ENCODE peak calls at places on chromosomes 13 and 19, in seven cellular contexts. E is NB4, X is psoas muscle, N is HCT116, J is choroid plexus epithelial cell, G is fibroblast of lung, R is IMR-90. H is an unnamed sample.

GRCh38 chr19:1026189-1027019 is at the start of gene CNN2:
- DNase-seq in E (peak), X (peak), N (no peak), J (peak), G (peak), R (peak), H (peak)

GRCh38 chr19:2014731-2015610 is 543 bp downstream of the BTBD2 start:
- DNase-seq in E (peak), X (no peak), N (no peak), J (no peak), G (no peak), R (no peak), H (no peak)

GRCh38 chr13:48412881-48413351 is at the start of gene LPAR6:
- DNase-seq in E (peak), X (peak), N (no peak), J (peak), G (peak), R (peak), H (peak)

GRCh38 chr19:45901432-45901903 is 945 bp downstream of the MYPOP start:
- DNase-seq in E (peak), X (no peak), N (no peak), J (peak), G (peak), R (peak), H (peak)

GRCh38 chr13:108728370-108728769 is 99.0 kb downstream of the MYO16 start:
- DNase-seq in E (peak), X (no peak), N (peak), J (no peak), G (no peak), R (no peak), H (no peak)

GRCh38 chr19:49999371-50000010 is 25.7 kb downstream of the VRK3 start:
- DNase-seq in E (no peak), X (no peak), N (no peak), J (no peak), G (peak), R (no peak), H (no peak)

GRCh38 chr13:97975280-97975850 is 21.9 kb downstream of the IPO5 start:
- DNase-seq in E (no peak), X (no peak), N (no peak), J (peak), G (no peak), R (no peak), H (no peak)

GRCh38 chr13:33682020-33682564 is 135.9 kb upstream of the RFC3 start:
- DNase-seq in E (no peak), X (no peak), N (no peak), J (no peak), G (no peak), R (no peak), H (no peak)

GRCh38 chr19:35296644-35297514 is 4.9 kb downstream of the MAG start:
- DNase-seq in E (no peak), X (no peak), N (no peak), J (no peak), G (no peak), R (no peak), H (no peak)

GRCh38 chr13:111031531-111031961 is 83.6 kb upstream of the ARHGEF7 start:
- DNase-seq in E (no peak), X (peak), N (no peak), J (peak), G (peak), R (peak), H (peak)

DNA sequence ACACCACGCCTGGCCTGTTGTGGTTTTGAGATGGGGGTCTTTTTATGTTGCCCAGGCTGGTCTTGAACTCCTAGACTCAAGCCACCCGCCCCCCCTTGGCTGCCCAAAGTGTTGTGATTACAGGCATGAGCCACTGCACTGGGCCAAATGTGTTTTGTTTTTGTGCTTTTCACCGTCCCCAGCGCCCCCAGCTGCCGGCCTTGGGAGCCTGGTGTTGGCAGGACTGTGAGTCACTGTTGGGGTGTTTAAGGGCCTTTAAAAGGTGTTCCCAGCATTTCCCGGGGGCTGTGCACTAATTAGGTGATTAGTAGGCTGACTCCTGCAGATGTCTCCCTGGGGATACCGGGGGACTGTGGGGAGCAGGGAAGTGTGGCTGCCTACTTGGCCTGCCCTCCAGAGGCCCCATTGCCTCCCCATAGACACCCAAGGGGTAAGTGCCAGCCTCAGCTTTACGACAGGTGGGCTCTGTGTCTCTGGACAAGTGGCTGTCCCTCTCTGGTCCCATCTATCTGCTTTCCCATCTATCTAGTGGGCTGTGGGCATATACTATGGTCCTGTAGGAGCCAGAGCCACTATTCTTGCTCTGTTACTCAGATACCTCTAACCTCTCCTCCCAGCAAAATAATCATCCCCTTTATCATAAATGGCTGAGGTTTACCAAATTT is 11.8 kb upstream of the TLE5 start:
- DNase-seq in E (no peak), X (no peak), N (no peak), J (peak), G (no peak), R (no peak), H (peak)
- TF ChIP-seq CTCF in E (no peak), X (no peak), N (peak), J (peak), G (peak), R (peak), H (peak)

DNA sequence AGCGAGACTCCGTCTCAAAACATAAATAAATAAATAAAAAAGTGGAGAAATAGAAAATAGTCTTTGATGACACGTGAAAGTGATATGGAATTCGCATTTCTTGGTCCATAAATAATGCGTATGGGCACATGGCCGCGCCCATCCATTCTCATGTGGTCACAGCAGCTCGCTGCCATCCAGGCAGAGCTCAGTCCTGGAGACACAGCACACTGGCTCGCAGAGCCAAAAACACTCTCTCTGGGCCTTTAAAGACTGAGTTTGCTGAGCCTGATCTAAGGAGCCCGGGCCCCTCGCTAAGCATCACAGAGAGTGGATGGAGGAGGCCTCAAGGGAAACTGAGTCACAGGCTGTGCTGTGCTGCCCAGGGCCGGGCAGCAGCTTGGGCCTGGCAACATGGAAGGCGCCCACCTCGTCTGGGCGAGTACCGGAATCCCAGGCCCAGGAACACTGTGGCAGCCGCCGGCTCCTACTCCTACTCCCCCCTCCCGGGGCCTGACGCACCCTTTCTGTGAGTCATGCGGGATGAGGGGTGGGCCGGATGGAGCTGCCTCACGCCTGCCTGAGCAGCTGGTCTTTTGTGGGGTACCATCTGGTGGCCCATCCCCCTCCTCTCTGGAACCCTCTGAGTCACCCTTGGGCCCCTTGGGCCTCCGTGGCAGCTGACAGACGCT is 28.9 kb upstream of the CACTIN start:
- DNase-seq in E (peak), X (no peak), N (no peak), J (peak), G (peak), R (peak), H (peak)
- H3K4me3 ChIP-seq in E (no peak), X (no peak), N (no peak), J (no peak), G (no peak), R (no peak), H (no peak)

DNA sequence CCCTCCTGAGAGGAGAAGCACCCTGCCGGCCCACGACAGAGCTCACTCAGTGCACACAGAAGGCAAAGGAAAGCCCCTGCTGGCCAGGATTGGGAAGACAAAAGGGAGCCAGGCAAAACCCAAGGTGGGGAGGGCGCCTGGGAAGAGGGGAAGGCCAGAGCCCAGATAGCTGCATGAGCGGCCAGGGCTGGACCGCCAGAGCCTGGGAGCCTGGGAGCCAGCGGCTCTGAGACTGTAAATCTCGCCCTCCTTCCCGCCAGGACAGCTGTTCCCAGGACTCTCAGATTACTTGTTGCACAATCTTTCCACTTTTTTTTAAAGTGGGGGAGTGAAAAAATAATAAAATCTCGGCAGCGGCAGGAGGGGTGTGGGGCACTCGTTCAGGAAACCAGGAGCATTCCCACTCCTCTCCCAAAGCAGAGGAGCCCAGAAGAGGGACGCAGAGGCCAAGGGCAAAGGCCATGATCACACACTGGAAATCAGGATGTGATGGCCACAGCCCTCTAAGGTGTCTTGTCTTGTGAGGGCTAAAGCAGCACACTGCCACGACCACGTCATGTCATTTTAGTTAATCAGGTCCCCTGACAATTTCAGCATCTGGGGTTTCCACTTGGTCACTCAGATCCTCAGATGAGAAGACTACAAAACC is 19.6 kb upstream of the EPHX3 start:
- DNase-seq in E (no peak), X (peak), N (no peak), J (peak), G (peak), R (peak), H (peak)
- TF ChIP-seq CTCF in E (no peak), X (peak), N (peak), J (peak), G (peak), R (peak), H (peak)

DNA sequence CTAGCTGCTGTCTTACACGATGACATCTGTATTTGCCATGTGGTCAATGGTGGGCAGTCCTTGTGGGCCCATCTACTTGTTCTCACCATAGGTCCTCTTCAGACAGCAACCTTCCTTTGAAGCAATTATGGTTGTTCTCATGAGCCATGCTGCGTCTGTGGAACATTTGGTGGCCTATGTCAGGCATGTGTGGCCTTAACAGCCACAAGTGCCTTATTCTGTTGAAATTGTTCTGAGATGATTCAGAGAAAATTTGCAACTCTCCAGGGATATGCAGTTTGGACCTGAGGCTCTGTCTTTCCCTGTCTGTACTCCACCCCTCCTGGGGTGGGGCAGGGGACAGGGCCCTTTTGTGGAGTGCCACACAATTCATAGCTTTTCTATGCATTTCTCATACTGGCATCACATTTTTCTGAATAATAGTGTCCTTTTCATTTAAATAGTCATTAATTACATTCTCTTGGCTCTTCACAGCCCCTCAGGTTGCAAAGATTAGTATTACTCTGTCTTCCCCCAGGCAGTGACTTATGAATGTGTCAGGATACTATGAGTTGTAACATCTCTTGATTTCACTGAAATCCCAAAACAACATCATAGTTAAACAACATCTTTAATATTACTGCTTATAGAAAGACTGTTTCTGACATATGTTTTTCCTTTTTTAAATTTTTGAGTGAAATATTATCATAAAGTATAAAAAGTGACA is 102.1 kb downstream of the ITGBL1 start:
- DNase-seq in E (no peak), X (no peak), N (no peak), J (no peak), G (no peak), R (no peak), H (peak)
- H3K4me3 ChIP-seq in E (no peak), X (no peak), N (no peak), J (no peak), G (no peak), R (no peak), H (no peak)

GRCh38 chr13:95256086-95256485 is 45.2 kb downstream of the ABCC4 start:
- DNase-seq in E (no peak), X (no peak), N (peak), J (peak), G (peak), R (peak), H (peak)

GRCh38 chr13:95253033-95253432 is 48.2 kb downstream of the ABCC4 start:
- DNase-seq in E (no peak), X (no peak), N (no peak), J (no peak), G (no peak), R (no peak), H (no peak)

GRCh38 chr13:95251641-95252040 is 49.6 kb downstream of the ABCC4 start:
- DNase-seq in E (no peak), X (no peak), N (no peak), J (no peak), G (peak), R (no peak), H (peak)

GRCh38 chr13:95255072-95255732 is 46.0 kb downstream of the ABCC4 start:
- DNase-seq in E (no peak), X (no peak), N (no peak), J (no peak), G (no peak), R (no peak), H (no peak)

GRCh38 chr13:95254341-95254740 is 46.9 kb downstream of the ABCC4 start:
- DNase-seq in E (no peak), X (no peak), N (peak), J (peak), G (peak), R (peak), H (peak)
- TF ChIP-seq CTCF in E (no peak), X (no peak), N (no peak), J (no peak), G (no peak), R (no peak), H (no peak)

GRCh38 chr13:42970824-42971669 is 21.0 kb downstream of the EPSTI1 start:
- DNase-seq in E (peak), X (no peak), N (peak), J (peak), G (peak), R (peak), H (peak)

GRCh38 chr13:42968906-42969305 is 23.1 kb downstream of the EPSTI1 start:
- DNase-seq in E (no peak), X (no peak), N (no peak), J (no peak), G (no peak), R (no peak), H (no peak)

GRCh38 chr13:42971670-42972355 is 20.2 kb downstream of the EPSTI1 start:
- DNase-seq in E (no peak), X (no peak), N (no peak), J (peak), G (peak), R (peak), H (peak)

GRCh38 chr13:42967660-42968059 is 24.4 kb downstream of the EPSTI1 start:
- DNase-seq in E (no peak), X (no peak), N (no peak), J (no peak), G (no peak), R (no peak), H (no peak)

DNA sequence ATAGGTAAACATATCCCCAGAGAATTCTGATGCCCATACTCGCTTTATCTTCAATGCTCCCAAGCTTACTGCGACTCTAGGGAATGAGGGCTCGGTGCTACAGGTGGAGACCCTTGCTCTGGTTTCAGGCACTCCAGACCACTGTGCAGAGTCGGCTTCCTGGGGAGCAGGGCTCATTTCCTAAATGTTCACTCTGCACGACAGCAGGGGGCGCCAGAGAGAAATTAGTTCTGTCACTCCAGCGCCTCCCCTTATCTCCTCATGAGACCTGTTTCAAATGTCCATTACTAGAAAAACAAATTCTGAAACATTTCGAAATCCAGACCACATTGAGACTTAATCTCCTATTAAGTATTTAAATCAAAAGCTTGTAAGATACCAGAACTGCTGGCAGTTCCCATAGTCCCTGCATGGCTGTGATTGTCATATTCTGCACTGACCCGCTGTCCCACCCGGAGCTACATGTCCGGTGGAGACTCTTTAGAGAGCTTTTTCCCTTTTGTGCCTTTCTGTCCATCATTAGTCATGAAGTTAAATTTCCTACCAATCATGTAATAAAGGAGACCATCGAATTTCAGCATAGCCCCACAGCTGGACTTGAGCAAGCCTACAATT is 22.4 kb downstream of the EPSTI1 start:
- DNase-seq in E (peak), X (peak), N (peak), J (peak), G (peak), R (peak), H (peak)
- H3K4me3 ChIP-seq in E (no peak), X (no peak), N (no peak), J (no peak), G (no peak), R (no peak), H (no peak)

DNA sequence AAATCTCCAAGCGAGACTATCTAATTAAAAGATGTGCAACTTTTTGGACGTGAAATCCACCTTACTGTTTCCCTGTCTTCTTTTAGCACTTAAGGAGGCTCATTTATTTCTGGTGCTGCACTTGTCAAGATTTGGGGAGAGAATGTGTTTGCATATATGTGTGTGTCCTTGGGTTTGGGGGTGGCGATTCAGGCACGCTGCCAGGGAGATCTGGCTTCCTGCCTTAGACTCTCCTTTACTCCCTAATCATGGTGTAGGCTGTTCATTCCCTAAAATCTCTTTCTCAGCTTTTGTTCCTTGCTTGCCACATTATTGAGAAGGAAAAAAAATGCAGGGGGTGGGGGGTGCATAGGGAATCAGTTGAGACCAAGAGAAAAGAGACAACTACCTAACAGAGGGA is 271.2 kb downstream of the DCLK1 start:
- DNase-seq in E (no peak), X (no peak), N (no peak), J (no peak), G (no peak), R (no peak), H (no peak)
- TF ChIP-seq CTCF in E (no peak), X (no peak), N (no peak), J (no peak), G (no peak), R (no peak), H (no peak)

GRCh38 chr19:17842663-17843313 is 5.0 kb downstream of the JAK3 start:
- DNase-seq in E (no peak), X (no peak), N (no peak), J (no peak), G (no peak), R (no peak), H (no peak)
- H3K4me3 ChIP-seq in E (no peak), X (peak), N (peak), J (peak), G (peak), R (peak), H (peak)